ENCODE peak calls at places on chromosomes 11 and 22, in four cellular contexts. Z is suprapubic skin, B is BJ, S is neural progenitor cell. L is an unnamed sample.
A peak's percentile ranks its signal among the peaks of the same experiment; 100 is the strongest.

GRCh38 chr22:43829904-43830851 is 18.1 kb upstream of the EFCAB6 start:
- DNase-seq in Z (peak; percentile 91), S (no peak), B (no peak), L (peak; percentile 73)

GRCh38 chr11:2378527-2379210 is 1.6 kb downstream of the CD81 start:
- DNase-seq in Z (peak; percentile 85), B (no peak), S (peak; percentile 29), L (peak; percentile 59)

GRCh38 chr11:105910095-105910715 is 111.8 kb downstream of the MSANTD4 start:
- DNase-seq in Z (no peak), B (peak; percentile 4), S (no peak), L (no peak)

GRCh38 chr11:43699879-43700278 is 19.3 kb downstream of the HSD17B12 start:
- DNase-seq in S (no peak), Z (no peak), B (no peak), L (no peak)

GRCh38 chr22:35839811-35840739 is 122.4 kb downstream of the APOL5 start:
- DNase-seq in S (peak; percentile 94), B (peak; percentile 82), Z (peak; percentile 90), L (peak; percentile 90)

GRCh38 chr22:44587004-44587793 is 89.2 kb upstream of the RTL6 start:
- DNase-seq in S (peak; percentile 65), Z (peak; percentile 54), B (no peak), L (no peak)

GRCh38 chr11:55942785-55943392 is 6.7 kb upstream of the OR5I1 start:
- DNase-seq in Z (no peak), S (peak; percentile 66), B (no peak), L (no peak)

GRCh38 chr11:80955588-80955987 is 1514.8 kb upstream of the TENM4 start:
- DNase-seq in Z (no peak), B (no peak), S (no peak), L (no peak)

GRCh38 chr22:20131593-20131855 is at the start of gene ZDHHC8:
- DNase-seq in B (no peak), S (no peak), Z (no peak), L (no peak)

GRCh38 chr11:122893131-122893530 is 10.6 kb downstream of the JHY start:
- DNase-seq in S (no peak), B (no peak), Z (no peak), L (no peak)

GRCh38 chr22:26994801-26995200 is 337.4 kb downstream of the MIAT start:
- DNase-seq in S (no peak), Z (no peak), B (no peak), L (no peak)

GRCh38 chr22:46049726-46050450 is 72.9 kb upstream of the WNT7B start:
- DNase-seq in B (no peak), Z (peak; percentile 64), S (no peak), L (no peak)

GRCh38 chr11:47565340-47566165 is at the start of gene PTPMT1:
- DNase-seq in S (peak; percentile 80), B (no peak), Z (peak; percentile 85), L (peak; percentile 75)

GRCh38 chr11:106961518-106961917 is 56.8 kb downstream of the GUCY1A2 start:
- DNase-seq in Z (no peak), B (peak; percentile 95), S (no peak), L (no peak)

GRCh38 chr11:123678246-123678645 is 23.8 kb upstream of the SCN3B start:
- DNase-seq in S (no peak), Z (no peak), B (no peak), L (no peak)

GRCh38 chr22:25362215-25362882 is 142.9 kb downstream of the CRYBB2 start:
- DNase-seq in B (no peak), S (peak; percentile 82), Z (peak; percentile 75), L (peak; percentile 95)

GRCh38 chr22:48577014-48577690 is 1250.5 kb downstream of the BRD1 start:
- DNase-seq in S (peak; percentile 40), Z (no peak), B (no peak), L (peak; percentile 19)

GRCh38 chr22:31917227-31917921 is 27.0 kb upstream of the YWHAH start:
- DNase-seq in Z (no peak), B (no peak), S (no peak), L (no peak)

GRCh38 chr11:12162652-12163051 is 52.3 kb downstream of the MICAL2 start:
- DNase-seq in S (no peak), Z (no peak), B (no peak), L (no peak)
- TF ChIP-seq CTCF in S (no peak), Z (no peak), B (no peak), L (no peak)

GRCh38 chr11:102268083-102268984 is 49.0 kb upstream of the BIRC3 start:
- DNase-seq in B (no peak), Z (peak; percentile 90), S (peak; percentile 92), L (peak; percentile 60)
- TF ChIP-seq CTCF in B (peak; percentile 26), Z (peak; percentile 61), S (peak; percentile 59), L (no peak)

GRCh38 chr11:76318744-76319384 is 62.1 kb downstream of the THAP12 start:
- DNase-seq in Z (peak; percentile 80), S (peak; percentile 93), B (no peak), L (peak; percentile 84)
- TF ChIP-seq CTCF in Z (peak; percentile 86), S (peak; percentile 97), B (peak; percentile 92), L (peak; percentile 93)

DNA sequence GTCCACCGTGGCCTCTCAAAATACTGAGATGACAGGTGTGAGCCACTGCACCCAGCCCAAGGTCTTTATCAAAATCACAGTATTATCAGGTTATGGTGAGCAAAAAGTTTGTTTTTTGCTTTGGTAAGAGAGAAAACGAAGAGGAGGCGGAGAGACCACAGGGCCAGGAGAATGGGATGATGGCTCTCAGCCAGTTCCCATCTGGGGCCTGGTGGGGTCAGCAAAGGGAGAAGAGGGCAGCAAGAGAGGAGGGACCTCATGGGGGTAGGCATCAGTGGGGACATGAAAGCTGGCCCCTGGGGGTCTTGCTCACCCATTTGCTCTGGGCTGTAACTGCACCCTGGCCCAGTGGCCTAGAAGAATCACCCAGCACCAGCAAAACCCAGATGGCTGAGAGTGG is 190.2 kb downstream of the SHANK2 start:
- DNase-seq in S (no peak), Z (no peak), B (no peak), L (no peak)
- TF ChIP-seq CTCF in S (no peak), Z (no peak), B (no peak), L (no peak)

GRCh38 chr11:66218026-66218425 is 50.4 kb upstream of the RAB1B start:
- DNase-seq in Z (peak; percentile 41), S (no peak), B (no peak), L (no peak)

GRCh38 chr11:66219846-66220565 is 48.4 kb upstream of the RAB1B start:
- DNase-seq in B (no peak), Z (peak; percentile 51), S (no peak), L (no peak)

GRCh38 chr11:66221012-66221411 is 47.4 kb upstream of the RAB1B start:
- DNase-seq in B (no peak), S (no peak), Z (peak; percentile 46), L (no peak)

GRCh38 chr11:66220566-66220935 is 47.9 kb upstream of the RAB1B start:
- DNase-seq in Z (no peak), S (no peak), B (no peak), L (no peak)

DNA sequence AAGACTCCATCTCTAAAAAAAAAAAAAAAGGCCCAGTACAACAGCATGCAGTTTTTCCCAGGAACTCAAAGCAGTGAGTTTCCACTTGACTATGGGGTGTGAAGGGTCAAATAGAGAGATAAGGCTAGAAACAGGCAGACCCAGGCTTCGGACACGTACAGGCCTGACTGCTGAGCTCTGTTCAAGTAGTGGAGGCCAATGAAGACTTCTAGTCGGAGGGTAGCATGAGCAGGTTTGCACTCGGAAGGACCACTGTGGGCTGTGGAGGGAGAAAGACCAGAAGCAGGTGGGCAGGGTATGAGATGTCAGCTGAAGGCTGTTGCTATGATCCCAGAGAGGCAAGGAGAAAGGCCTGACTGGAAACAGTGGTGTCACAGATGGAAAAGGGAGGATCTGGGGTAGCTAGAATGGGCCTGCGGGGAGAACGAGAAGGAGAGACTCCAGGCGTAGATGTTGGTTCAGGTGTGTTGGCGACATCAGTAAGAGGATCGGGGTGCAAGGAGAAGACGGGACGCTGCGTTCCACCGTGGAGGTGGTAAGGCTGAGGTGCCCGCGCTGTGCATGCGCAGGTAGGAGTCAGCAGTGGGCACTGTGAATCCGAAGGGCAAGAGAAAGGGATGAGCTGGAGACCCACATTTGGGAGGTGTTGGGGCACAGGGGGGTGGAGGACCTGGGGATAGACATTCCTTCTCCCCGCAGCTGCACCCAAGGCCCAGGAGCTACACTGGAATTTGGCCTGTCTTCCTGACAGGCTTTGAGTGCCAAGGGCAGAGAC is 49.4 kb upstream of the RAB1B start:
- DNase-seq in B (no peak), Z (peak; percentile 39), S (no peak), L (no peak)
- TF ChIP-seq CTCF in B (no peak), Z (no peak), S (no peak), L (no peak)

GRCh38 chr11:35387341-35387982 is 31.9 kb downstream of the SLC1A2 start:
- DNase-seq in Z (no peak), B (no peak), S (no peak), L (no peak)
- TF ChIP-seq CTCF in Z (peak; percentile 28), B (no peak), S (no peak), L (no peak)

DNA sequence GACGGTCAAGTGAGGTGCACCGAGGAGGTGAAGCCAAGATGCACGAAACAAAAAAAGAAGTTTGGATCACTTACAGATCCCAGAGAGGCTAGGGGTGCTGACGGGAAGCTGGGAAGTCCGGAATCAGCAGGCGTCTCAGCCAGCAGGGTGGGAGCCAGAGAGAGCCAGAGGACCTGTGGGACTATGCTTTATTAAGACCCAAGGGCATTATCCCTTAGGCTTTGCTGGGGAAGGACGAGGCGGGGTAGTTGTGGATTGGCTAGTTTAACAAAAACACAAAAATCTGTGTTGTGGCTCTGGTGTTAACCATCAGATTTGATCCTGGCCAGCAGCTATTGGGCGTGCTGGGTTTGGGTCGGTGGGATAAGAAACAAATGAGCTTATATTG is 427.1 kb downstream of the DYNC2H1 start:
- DNase-seq in B (no peak), S (no peak), Z (no peak), L (no peak)
- TF ChIP-seq CTCF in B (no peak), S (no peak), Z (no peak), L (no peak)

GRCh38 chr22:37802310-37803194 is 5.2 kb upstream of the GCAT start:
- DNase-seq in B (no peak), S (peak; percentile 90), Z (no peak), L (peak; percentile 82)
- TF ChIP-seq CTCF in B (no peak), S (peak; percentile 11), Z (no peak), L (no peak)

GRCh38 chr11:117186431-117186761 is 7.9 kb downstream of the SIDT2 start:
- DNase-seq in Z (peak; percentile 59), S (no peak), B (no peak), L (peak; percentile 4)
- TF ChIP-seq CTCF in Z (no peak), S (no peak), B (no peak), L (no peak)

GRCh38 chr11:83079820-83080219 is 8.1 kb upstream of the RAB30 start:
- DNase-seq in S (no peak), Z (no peak), B (no peak), L (no peak)
- TF ChIP-seq CTCF in S (no peak), Z (no peak), B (no peak), L (no peak)